ENCODE peak calls at places on chromosomes 11 and 22, in five cellular contexts. W, V, J, D and O are unnamed samples.

GRCh38 chr11:32015435-32015834 is 75.4 kb upstream of the RCN1 start:
- DNase-seq in V (no peak), J (no peak), W (no peak), D (no peak), O (no peak)

GRCh38 chr11:11966826-11967668 is 41.4 kb downstream of the DKK3 start:
- DNase-seq in D (peak), J (peak), W (peak), V (peak), O (peak)

GRCh38 chr22:36860821-36861659 is at the start of gene NCF4:
- DNase-seq in J (no peak), V (no peak), W (peak), D (no peak), O (no peak)

GRCh38 chr11:10792385-10793068 is 16.2 kb downstream of the EIF4G2 start:
- DNase-seq in V (peak), W (peak), D (peak), J (peak), O (peak)

GRCh38 chr11:78350646-78351165 is 66.9 kb downstream of the GAB2 start:
- DNase-seq in W (no peak), J (peak), D (no peak), V (no peak), O (no peak)

GRCh38 chr22:44567846-44568493 is 69.9 kb upstream of the RTL6 start:
- DNase-seq in V (no peak), D (peak), W (peak), J (peak), O (peak)

GRCh38 chr11:62542750-62543567 is 3.6 kb downstream of the AHNAK start:
- DNase-seq in V (peak), D (peak), J (peak), W (peak), O (peak)

GRCh38 chr11:2222479-2222878 is 47.9 kb downstream of the ASCL2 start:
- DNase-seq in D (no peak), V (no peak), J (peak), W (no peak), O (no peak)

GRCh38 chr11:1116666-1117390 is 40.9 kb upstream of the MUC5AC start:
- DNase-seq in V (peak), D (no peak), J (no peak), W (no peak), O (no peak)

GRCh38 chr22:24156915-24157782 is 24.1 kb upstream of the SUSD2 start:
- DNase-seq in D (peak), W (peak), V (peak), J (peak), O (peak)

GRCh38 chr22:32880906-32881596 is 79.5 kb downstream of the TIMP3 start:
- DNase-seq in W (peak), J (peak), V (peak), D (peak), O (peak)

GRCh38 chr11:114330373-114330772 is 34.2 kb downstream of the NNMT start:
- DNase-seq in J (no peak), W (no peak), D (no peak), V (no peak), O (no peak)

GRCh38 chr11:124402326-124402922 is 3.6 kb upstream of the OR8B3 start:
- DNase-seq in V (peak), D (peak), W (no peak), J (peak), O (peak)

GRCh38 chr11:16860632-16861031 is 122.2 kb downstream of the C11orf58 start:
- DNase-seq in W (no peak), V (no peak), D (no peak), J (no peak), O (no peak)

GRCh38 chr11:111097191-111097590 is 148.3 kb upstream of the POU2AF2 start:
- DNase-seq in D (no peak), W (no peak), J (peak), V (peak), O (no peak)

GRCh38 chr11:62484352-62484751 is 62.3 kb downstream of the AHNAK start:
- DNase-seq in J (no peak), D (no peak), V (no peak), W (no peak), O (no peak)

GRCh38 chr11:554824-555499 is 5.6 kb downstream of the LMNTD2 start:
- DNase-seq in W (peak), J (no peak), V (peak), D (peak), O (peak)

GRCh38 chr11:55707029-55707428 is 45.0 kb downstream of the OR4C6 start:
- DNase-seq in D (no peak), J (peak), V (peak), W (no peak), O (no peak)

GRCh38 chr11:121489823-121490222 is 37.1 kb upstream of the SORL1-AS1 start:
- DNase-seq in V (no peak), D (no peak), J (no peak), W (no peak), O (no peak)

GRCh38 chr11:44899959-44900358 is 50.7 kb downstream of the TP53I11 start:
- DNase-seq in W (no peak), V (peak), D (peak), J (peak), O (peak)